ENCODE peak calls at places on chromosomes 1 and 21, in nine cellular contexts. One of them, this sample, is unnamed.

GRCh38 chr1:96999191-96999590 is 277.6 kb downstream of the PTBP2 start:
- DNase-seq in H1: no peak
- DNase-seq in A549: no peak
- DNase-seq in endothelial cell of umbilical vein: no peak
- DNase-seq in HCT116: no peak
- DNase-seq in NB4: no peak
- DNase-seq in GM12878: no peak
- DNase-seq in WTC11: no peak
- DNase-seq in SK-N-SH: no peak
- DNase-seq in this sample: no peak

GRCh38 chr1:3116150-3116510 is 47.1 kb downstream of the PRDM16 start:
- DNase-seq in WTC11: no peak
- DNase-seq in NB4: no peak
- DNase-seq in SK-N-SH: no peak
- DNase-seq in HCT116: no peak
- DNase-seq in endothelial cell of umbilical vein: no peak
- DNase-seq in H1: no peak
- DNase-seq in A549: no peak
- DNase-seq in GM12878: no peak
- DNase-seq in this sample: no peak

GRCh38 chr1:216045400-216045799 is 377.8 kb downstream of the USH2A start:
- DNase-seq in NB4: no peak
- DNase-seq in SK-N-SH: no peak
- DNase-seq in GM12878: no peak
- DNase-seq in WTC11: no peak
- DNase-seq in HCT116: no peak
- DNase-seq in A549: no peak
- DNase-seq in endothelial cell of umbilical vein: no peak
- DNase-seq in H1: no peak
- DNase-seq in this sample: no peak

GRCh38 chr1:109984190-109984455 is 442 bp upstream of the AHCYL1 start:
- DNase-seq in GM12878: no peak
- DNase-seq in SK-N-SH: no peak
- DNase-seq in endothelial cell of umbilical vein: peak
- DNase-seq in NB4: peak
- DNase-seq in WTC11: no peak
- DNase-seq in HCT116: no peak
- DNase-seq in A549: peak
- DNase-seq in H1: no peak
- DNase-seq in this sample: no peak

GRCh38 chr1:112743174-112744018 is 28.3 kb upstream of the PPM1J start:
- DNase-seq in A549: no peak
- DNase-seq in GM12878: no peak
- DNase-seq in NB4: no peak
- DNase-seq in WTC11: peak
- DNase-seq in SK-N-SH: no peak
- DNase-seq in HCT116: no peak
- DNase-seq in H1: peak
- DNase-seq in endothelial cell of umbilical vein: no peak
- DNase-seq in this sample: no peak

GRCh38 chr21:39633770-39634181 is 21.0 kb downstream of the B3GALT5 start:
- DNase-seq in HCT116: peak
- DNase-seq in NB4: no peak
- DNase-seq in WTC11: no peak
- DNase-seq in SK-N-SH: no peak
- DNase-seq in A549: peak
- DNase-seq in GM12878: no peak
- DNase-seq in H1: no peak
- DNase-seq in endothelial cell of umbilical vein: no peak
- DNase-seq in this sample: no peak

GRCh38 chr1:204975568-204976235 is 67.3 kb upstream of the CNTN2 start:
- DNase-seq in GM12878: no peak
- DNase-seq in HCT116: peak
- DNase-seq in SK-N-SH: peak
- DNase-seq in A549: peak
- DNase-seq in WTC11: peak
- DNase-seq in endothelial cell of umbilical vein: peak
- DNase-seq in NB4: peak
- DNase-seq in H1: peak
- DNase-seq in this sample: peak

GRCh38 chr1:161725888-161726630 is 4.7 kb downstream of the FCRLB start:
- DNase-seq in A549: peak
- DNase-seq in WTC11: peak
- DNase-seq in GM12878: no peak
- DNase-seq in SK-N-SH: peak
- DNase-seq in endothelial cell of umbilical vein: peak
- DNase-seq in NB4: peak
- DNase-seq in H1: peak
- DNase-seq in HCT116: no peak
- DNase-seq in this sample: peak

GRCh38 chr1:100767176-100767876 is 47.8 kb downstream of the VCAM1 start:
- DNase-seq in HCT116: no peak
- DNase-seq in NB4: no peak
- DNase-seq in WTC11: no peak
- DNase-seq in A549: no peak
- DNase-seq in GM12878: no peak
- DNase-seq in endothelial cell of umbilical vein: peak
- DNase-seq in H1: no peak
- DNase-seq in SK-N-SH: no peak
- DNase-seq in this sample: no peak

GRCh38 chr1:25431495-25432363 is 1.0 kb downstream of the MACO1 start:
- DNase-seq in SK-N-SH: no peak
- DNase-seq in WTC11: no peak
- DNase-seq in GM12878: no peak
- DNase-seq in HCT116: no peak
- DNase-seq in H1: peak
- DNase-seq in NB4: peak
- DNase-seq in A549: no peak
- DNase-seq in endothelial cell of umbilical vein: peak
- DNase-seq in this sample: no peak

GRCh38 chr1:38835230-38835827 is 24.2 kb downstream of the RRAGC start:
- DNase-seq in WTC11: peak
- DNase-seq in endothelial cell of umbilical vein: peak
- DNase-seq in GM12878: peak
- DNase-seq in A549: peak
- DNase-seq in SK-N-SH: peak
- DNase-seq in H1: no peak
- DNase-seq in NB4: peak
- DNase-seq in HCT116: peak
- DNase-seq in this sample: peak

GRCh38 chr1:108560430-108561144 is 687 bp downstream of the EEIG2 start:
- DNase-seq in GM12878: no peak
- DNase-seq in H1: peak
- DNase-seq in SK-N-SH: peak
- DNase-seq in NB4: peak
- DNase-seq in endothelial cell of umbilical vein: peak
- DNase-seq in WTC11: peak
- DNase-seq in A549: peak
- DNase-seq in HCT116: peak
- DNase-seq in this sample: peak

GRCh38 chr1:217090073-217090911 is 367.1 kb upstream of the ESRRG start:
- DNase-seq in A549: no peak
- DNase-seq in WTC11: no peak
- DNase-seq in GM12878: no peak
- DNase-seq in NB4: no peak
- DNase-seq in endothelial cell of umbilical vein: no peak
- DNase-seq in SK-N-SH: peak
- DNase-seq in H1: peak
- DNase-seq in HCT116: no peak
- DNase-seq in this sample: no peak

GRCh38 chr1:151720190-151720953 is 950 bp upstream of the RIIAD1 start:
- DNase-seq in NB4: no peak
- DNase-seq in endothelial cell of umbilical vein: no peak
- DNase-seq in HCT116: no peak
- DNase-seq in WTC11: no peak
- DNase-seq in SK-N-SH: no peak
- DNase-seq in GM12878: peak
- DNase-seq in H1: no peak
- DNase-seq in A549: no peak
- DNase-seq in this sample: no peak

GRCh38 chr1:70277875-70278274 is 56.7 kb downstream of the SRSF11 start:
- DNase-seq in NB4: no peak
- DNase-seq in H1: no peak
- DNase-seq in HCT116: no peak
- DNase-seq in WTC11: no peak
- DNase-seq in GM12878: no peak
- DNase-seq in A549: no peak
- DNase-seq in SK-N-SH: no peak
- DNase-seq in endothelial cell of umbilical vein: no peak
- DNase-seq in this sample: no peak

GRCh38 chr1:95118019-95118499 is 904 bp downstream of the TLCD4 start:
- DNase-seq in HCT116: no peak
- DNase-seq in A549: peak
- DNase-seq in SK-N-SH: no peak
- DNase-seq in H1: no peak
- DNase-seq in GM12878: no peak
- DNase-seq in WTC11: no peak
- DNase-seq in endothelial cell of umbilical vein: no peak
- DNase-seq in NB4: peak
- DNase-seq in this sample: no peak

GRCh38 chr1:180598333-180598979 is 33.4 kb upstream of the XPR1 start:
- DNase-seq in WTC11: no peak
- DNase-seq in H1: no peak
- DNase-seq in A549: peak
- DNase-seq in NB4: no peak
- DNase-seq in GM12878: no peak
- DNase-seq in HCT116: no peak
- DNase-seq in endothelial cell of umbilical vein: no peak
- DNase-seq in SK-N-SH: peak
- DNase-seq in this sample: peak

GRCh38 chr1:35603468-35603867 is 30.4 kb downstream of the TFAP2E start:
- DNase-seq in NB4: no peak
- DNase-seq in H1: no peak
- DNase-seq in HCT116: no peak
- DNase-seq in SK-N-SH: no peak
- DNase-seq in WTC11: no peak
- DNase-seq in GM12878: no peak
- DNase-seq in A549: no peak
- DNase-seq in endothelial cell of umbilical vein: no peak
- DNase-seq in this sample: no peak

GRCh38 chr1:61951731-61952585 is 209.7 kb downstream of the PATJ start:
- DNase-seq in endothelial cell of umbilical vein: no peak
- DNase-seq in H1: no peak
- DNase-seq in GM12878: no peak
- DNase-seq in A549: no peak
- DNase-seq in WTC11: no peak
- DNase-seq in SK-N-SH: no peak
- DNase-seq in HCT116: no peak
- DNase-seq in NB4: no peak
- DNase-seq in this sample: no peak

GRCh38 chr21:45555251-45555556 is 13.0 kb upstream of the SLC19A1 start:
- DNase-seq in NB4: no peak
- DNase-seq in WTC11: peak
- DNase-seq in A549: no peak
- DNase-seq in endothelial cell of umbilical vein: no peak
- DNase-seq in SK-N-SH: peak
- DNase-seq in GM12878: no peak
- DNase-seq in HCT116: no peak
- DNase-seq in H1: no peak
- DNase-seq in this sample: no peak

GRCh38 chr21:45552696-45553391 is 10.6 kb upstream of the SLC19A1 start:
- DNase-seq in H1: no peak
- DNase-seq in HCT116: no peak
- DNase-seq in A549: no peak
- DNase-seq in WTC11: no peak
- DNase-seq in GM12878: no peak
- DNase-seq in NB4: no peak
- DNase-seq in endothelial cell of umbilical vein: no peak
- DNase-seq in SK-N-SH: peak
- DNase-seq in this sample: no peak

GRCh38 chr21:45555557-45556301 is 13.5 kb upstream of the SLC19A1 start:
- DNase-seq in WTC11: peak
- DNase-seq in SK-N-SH: peak
- DNase-seq in A549: peak
- DNase-seq in endothelial cell of umbilical vein: peak
- DNase-seq in H1: peak
- DNase-seq in GM12878: peak
- DNase-seq in HCT116: peak
- DNase-seq in NB4: peak
- DNase-seq in this sample: peak

GRCh38 chr21:45556302-45556644 is 14.0 kb upstream of the SLC19A1 start:
- DNase-seq in A549: no peak
- DNase-seq in SK-N-SH: no peak
- DNase-seq in WTC11: no peak
- DNase-seq in endothelial cell of umbilical vein: no peak
- DNase-seq in GM12878: no peak
- DNase-seq in HCT116: no peak
- DNase-seq in H1: peak
- DNase-seq in NB4: no peak
- DNase-seq in this sample: no peak

GRCh38 chr21:45554477-45555175 is 12.4 kb upstream of the SLC19A1 start:
- DNase-seq in endothelial cell of umbilical vein: peak
- DNase-seq in SK-N-SH: peak
- DNase-seq in A549: peak
- DNase-seq in HCT116: peak
- DNase-seq in GM12878: peak
- DNase-seq in WTC11: peak
- DNase-seq in H1: peak
- DNase-seq in NB4: peak
- DNase-seq in this sample: peak
- TF ChIP-seq MAX in endothelial cell of umbilical vein: no peak
- TF ChIP-seq MAX in SK-N-SH: peak
- TF ChIP-seq MAX in A549: peak
- TF ChIP-seq MAX in HCT116: no peak
- TF ChIP-seq MAX in GM12878: no peak
- TF ChIP-seq MAX in WTC11: peak
- TF ChIP-seq MAX in H1: no peak
- TF ChIP-seq MAX in NB4: peak
- TF ChIP-seq MAX in this sample: peak

GRCh38 chr1:30981172-30981571 is 72.6 kb upstream of the SDC3 start:
- DNase-seq in SK-N-SH: no peak
- DNase-seq in WTC11: no peak
- DNase-seq in H1: no peak
- DNase-seq in HCT116: no peak
- DNase-seq in endothelial cell of umbilical vein: no peak
- DNase-seq in GM12878: no peak
- DNase-seq in NB4: no peak
- DNase-seq in A549: no peak
- DNase-seq in this sample: no peak
- TF ChIP-seq MAX in SK-N-SH: no peak
- TF ChIP-seq MAX in WTC11: no peak
- TF ChIP-seq MAX in H1: no peak
- TF ChIP-seq MAX in HCT116: no peak
- TF ChIP-seq MAX in endothelial cell of umbilical vein: no peak
- TF ChIP-seq MAX in GM12878: no peak
- TF ChIP-seq MAX in NB4: no peak
- TF ChIP-seq MAX in A549: no peak
- TF ChIP-seq MAX in this sample: no peak

GRCh38 chr1:153696741-153697140 is 18.3 kb downstream of the NPR1 start:
- DNase-seq in GM12878: no peak
- DNase-seq in endothelial cell of umbilical vein: no peak
- DNase-seq in SK-N-SH: no peak
- DNase-seq in NB4: no peak
- DNase-seq in WTC11: no peak
- DNase-seq in H1: no peak
- DNase-seq in A549: no peak
- DNase-seq in HCT116: no peak
- DNase-seq in this sample: no peak
- TF ChIP-seq MAX in GM12878: no peak
- TF ChIP-seq MAX in endothelial cell of umbilical vein: no peak
- TF ChIP-seq MAX in SK-N-SH: no peak
- TF ChIP-seq MAX in NB4: no peak
- TF ChIP-seq MAX in WTC11: no peak
- TF ChIP-seq MAX in H1: no peak
- TF ChIP-seq MAX in A549: no peak
- TF ChIP-seq MAX in HCT116: no peak
- TF ChIP-seq MAX in this sample: no peak

GRCh38 chr1:81689531-81689941 is 111.2 kb upstream of the ADGRL2 start:
- DNase-seq in NB4: no peak
- DNase-seq in HCT116: no peak
- DNase-seq in A549: no peak
- DNase-seq in endothelial cell of umbilical vein: no peak
- DNase-seq in WTC11: no peak
- DNase-seq in SK-N-SH: no peak
- DNase-seq in H1: no peak
- DNase-seq in GM12878: no peak
- DNase-seq in this sample: no peak
- TF ChIP-seq MAX in NB4: no peak
- TF ChIP-seq MAX in HCT116: no peak
- TF ChIP-seq MAX in A549: no peak
- TF ChIP-seq MAX in endothelial cell of umbilical vein: no peak
- TF ChIP-seq MAX in WTC11: no peak
- TF ChIP-seq MAX in SK-N-SH: no peak
- TF ChIP-seq MAX in H1: no peak
- TF ChIP-seq MAX in GM12878: no peak
- TF ChIP-seq MAX in this sample: no peak